ENCODE peak calls at places on chromosomes 4 and X, in four cellular contexts. One of them, this sample, is unnamed.

GRCh38 chr4:57763070-57763469 is 652.9 kb upstream of the IGFBP7 start:
- DNase-seq in K562: peak
- DNase-seq in GM12878: no peak
- DNase-seq in HepG2: no peak
- DNase-seq in this sample: no peak

GRCh38 chr4:36712013-36712412 is 430.6 kb downstream of the DTHD1 start:
- DNase-seq in K562: no peak
- DNase-seq in GM12878: no peak
- DNase-seq in HepG2: no peak
- DNase-seq in this sample: no peak

GRCh38 chr4:152535236-152535902 is 523 bp downstream of the FBXW7 start:
- DNase-seq in K562: peak
- DNase-seq in GM12878: no peak
- DNase-seq in HepG2: no peak
- DNase-seq in this sample: peak

GRCh38 chrX:15751160-15751819 is 13.2 kb downstream of the CA5B start:
- DNase-seq in K562: no peak
- DNase-seq in GM12878: no peak
- DNase-seq in HepG2: no peak
- DNase-seq in this sample: no peak

GRCh38 chrX:45768666-45769065 is 568.0 kb upstream of the DIPK2B start:
- DNase-seq in K562: no peak
- DNase-seq in GM12878: no peak
- DNase-seq in HepG2: no peak
- DNase-seq in this sample: no peak

GRCh38 chr4:147492301-147492700 is 11.4 kb downstream of the EDNRA start:
- DNase-seq in K562: no peak
- DNase-seq in GM12878: no peak
- DNase-seq in HepG2: no peak
- DNase-seq in this sample: no peak

GRCh38 chr4:161702287-161702686 is 461.5 kb downstream of the FSTL5 start:
- DNase-seq in K562: no peak
- DNase-seq in GM12878: no peak
- DNase-seq in HepG2: no peak
- DNase-seq in this sample: no peak

GRCh38 chr4:92184566-92184965 is 119.2 kb upstream of the GRID2 start:
- DNase-seq in K562: peak
- DNase-seq in GM12878: no peak
- DNase-seq in HepG2: no peak
- DNase-seq in this sample: no peak

GRCh38 chr4:145805490-145805889 is 125.5 kb downstream of the C4orf51 start:
- DNase-seq in K562: no peak
- DNase-seq in GM12878: no peak
- DNase-seq in HepG2: peak
- DNase-seq in this sample: no peak

GRCh38 chr4:155085843-155086530 is 122.4 kb upstream of the NPY2R start:
- DNase-seq in K562: no peak
- DNase-seq in GM12878: no peak
- DNase-seq in HepG2: no peak
- DNase-seq in this sample: no peak

GRCh38 chr4:147799986-147800555 is 68.2 kb downstream of the ARHGAP10 start:
- DNase-seq in K562: no peak
- DNase-seq in GM12878: peak
- DNase-seq in HepG2: no peak
- DNase-seq in this sample: no peak

GRCh38 chr4:124530464-124531077 is 182.0 kb downstream of the ANKRD50 start:
- DNase-seq in K562: no peak
- DNase-seq in GM12878: no peak
- DNase-seq in HepG2: peak
- DNase-seq in this sample: no peak

GRCh38 chrX:149831473-149831872 is 49.5 kb upstream of the MAGEA8 start:
- DNase-seq in K562: peak
- DNase-seq in GM12878: no peak
- DNase-seq in HepG2: no peak
- DNase-seq in this sample: no peak

GRCh38 chr4:99207911-99208718 is 10.9 kb downstream of the ADH6 start:
- DNase-seq in K562: no peak
- DNase-seq in GM12878: no peak
- DNase-seq in HepG2: no peak
- DNase-seq in this sample: no peak

GRCh38 chr4:80206541-80207171 is 9.4 kb downstream of the PRDM8 start:
- DNase-seq in K562: no peak
- DNase-seq in GM12878: no peak
- DNase-seq in HepG2: no peak
- DNase-seq in this sample: no peak
- TF ChIP-seq BHLHE40 in K562: no peak
- TF ChIP-seq BHLHE40 in GM12878: no peak
- TF ChIP-seq BHLHE40 in HepG2: no peak
- TF ChIP-seq BHLHE40 in this sample: no peak

GRCh38 chr4:113941836-113942235 is 37.6 kb downstream of the ARSJ start:
- DNase-seq in K562: no peak
- DNase-seq in GM12878: no peak
- DNase-seq in HepG2: no peak
- DNase-seq in this sample: no peak

GRCh38 chr4:113945906-113946305 is 33.5 kb downstream of the ARSJ start:
- DNase-seq in K562: no peak
- DNase-seq in GM12878: no peak
- DNase-seq in HepG2: no peak
- DNase-seq in this sample: no peak

GRCh38 chr4:113947484-113947883 is 32.0 kb downstream of the ARSJ start:
- DNase-seq in K562: no peak
- DNase-seq in GM12878: no peak
- DNase-seq in HepG2: no peak
- DNase-seq in this sample: no peak

GRCh38 chr4:113943085-113943484 is 36.4 kb downstream of the ARSJ start:
- DNase-seq in K562: no peak
- DNase-seq in GM12878: no peak
- DNase-seq in HepG2: no peak
- DNase-seq in this sample: no peak

GRCh38 chr4:113943863-113944262 is 35.6 kb downstream of the ARSJ start:
- DNase-seq in K562: no peak
- DNase-seq in GM12878: no peak
- DNase-seq in HepG2: no peak
- DNase-seq in this sample: no peak
- TF ChIP-seq FOXM1 in K562: no peak
- TF ChIP-seq FOXM1 in GM12878: no peak
- TF ChIP-seq FOXM1 in HepG2: no peak
- TF ChIP-seq FOXM1 in this sample: no peak

GRCh38 chr4:88960576-88960975 is 96.4 kb downstream of the FAM13A start:
- DNase-seq in K562: no peak
- DNase-seq in GM12878: no peak
- DNase-seq in HepG2: no peak
- DNase-seq in this sample: no peak
- TF ChIP-seq BHLHE40 in K562: no peak
- TF ChIP-seq BHLHE40 in GM12878: no peak
- TF ChIP-seq BHLHE40 in HepG2: no peak
- TF ChIP-seq BHLHE40 in this sample: no peak

DNA sequence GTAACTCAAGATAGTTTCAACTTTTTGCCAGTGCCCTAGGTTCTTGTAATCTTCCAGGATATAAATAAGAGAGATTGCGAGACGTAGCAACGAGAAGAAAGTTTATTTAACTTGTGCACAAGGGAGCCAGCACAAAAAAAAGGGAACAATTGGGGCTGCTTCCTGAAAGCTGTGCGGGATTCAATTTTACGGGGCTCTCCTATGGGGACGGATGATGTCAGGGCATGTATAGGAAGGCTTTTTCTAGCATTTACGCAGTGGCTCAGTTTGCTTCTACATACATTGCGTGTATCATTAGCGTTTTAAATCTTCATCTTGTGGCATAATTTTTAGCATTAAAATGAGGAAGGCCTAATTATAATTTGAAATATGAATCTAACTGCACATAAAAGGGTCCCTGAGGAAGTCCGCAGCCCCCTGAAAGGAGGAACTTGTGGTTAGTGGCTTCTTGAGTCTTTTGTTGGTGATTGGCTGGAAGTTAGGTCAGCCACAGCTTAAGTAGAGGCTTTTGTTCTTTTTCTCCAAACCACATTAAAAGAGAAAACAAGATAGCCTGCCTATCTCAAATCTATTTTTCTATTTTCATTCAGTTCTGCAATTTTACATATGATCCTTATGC is 668.2 kb upstream of the NDST4 start:
- DNase-seq in K562: no peak
- DNase-seq in GM12878: peak
- DNase-seq in HepG2: no peak
- DNase-seq in this sample: no peak
- TF ChIP-seq FOXM1 in K562: no peak
- TF ChIP-seq FOXM1 in GM12878: no peak
- TF ChIP-seq FOXM1 in HepG2: no peak
- TF ChIP-seq FOXM1 in this sample: no peak

DNA sequence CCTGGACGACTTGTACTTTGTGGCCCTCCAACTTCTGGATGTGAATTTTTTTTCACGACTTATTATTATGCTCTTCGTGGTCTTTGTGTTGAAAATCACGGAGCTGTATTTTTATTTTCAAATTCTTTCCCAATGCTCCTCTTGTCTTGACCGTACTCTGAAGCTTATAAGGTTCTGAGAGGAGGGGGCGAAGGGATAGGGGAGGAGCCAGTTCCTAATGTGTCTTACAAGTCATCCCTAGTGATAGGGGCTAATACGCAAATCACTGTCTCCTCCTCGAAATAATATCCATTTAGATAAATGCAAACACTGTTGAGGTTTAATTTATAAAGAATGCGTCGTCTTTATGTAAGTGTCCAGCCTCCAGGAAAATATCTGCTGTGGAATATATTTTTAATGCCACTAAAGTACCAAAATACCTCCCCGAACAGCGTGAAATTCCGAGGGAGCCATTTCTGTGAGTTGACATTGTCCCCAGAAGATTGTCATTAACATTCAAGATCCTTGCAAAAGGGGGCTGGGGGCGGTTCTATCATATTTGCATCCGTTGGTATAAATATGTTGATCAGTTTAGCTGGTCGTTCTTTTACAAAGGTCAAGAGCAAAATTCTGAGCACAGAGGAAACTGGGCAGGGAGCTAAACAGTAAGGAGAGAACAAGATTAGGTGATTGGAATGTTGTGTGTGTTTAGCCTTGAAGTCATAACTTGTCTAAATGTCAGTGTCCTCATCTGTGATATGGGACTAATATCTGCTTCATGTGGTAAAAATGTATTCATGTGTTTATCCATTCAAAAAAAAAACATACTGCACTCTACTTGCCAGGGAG is 3.7 kb upstream of the FAT1 start:
- DNase-seq in K562: no peak
- DNase-seq in GM12878: no peak
- DNase-seq in HepG2: no peak
- DNase-seq in this sample: no peak
- TF ChIP-seq BHLHE40 in K562: no peak
- TF ChIP-seq BHLHE40 in GM12878: no peak
- TF ChIP-seq BHLHE40 in HepG2: no peak
- TF ChIP-seq BHLHE40 in this sample: no peak

GRCh38 chr4:169677150-169677732 is 56.9 kb downstream of the CLCN3 start:
- DNase-seq in K562: no peak
- DNase-seq in GM12878: no peak
- DNase-seq in HepG2: no peak
- DNase-seq in this sample: no peak
- TF ChIP-seq FOXM1 in K562: no peak
- TF ChIP-seq FOXM1 in GM12878: no peak
- TF ChIP-seq FOXM1 in HepG2: no peak
- TF ChIP-seq FOXM1 in this sample: no peak

GRCh38 chrX:119753001-119753400 is 5.4 kb upstream of the SOWAHD start:
- DNase-seq in K562: no peak
- DNase-seq in GM12878: no peak
- DNase-seq in HepG2: no peak
- DNase-seq in this sample: no peak
- TF ChIP-seq BHLHE40 in K562: no peak
- TF ChIP-seq BHLHE40 in GM12878: no peak
- TF ChIP-seq BHLHE40 in HepG2: no peak
- TF ChIP-seq BHLHE40 in this sample: no peak

GRCh38 chrX:53072418-53073114 is 9.6 kb upstream of the TSPYL2 start:
- DNase-seq in K562: no peak
- DNase-seq in GM12878: no peak
- DNase-seq in HepG2: no peak
- DNase-seq in this sample: no peak
- TF ChIP-seq FOXM1 in K562: no peak
- TF ChIP-seq FOXM1 in GM12878: no peak
- TF ChIP-seq FOXM1 in HepG2: no peak
- TF ChIP-seq FOXM1 in this sample: no peak

GRCh38 chrX:3609800-3610199 is 103.6 kb downstream of the PRKX start:
- DNase-seq in K562: no peak
- DNase-seq in GM12878: no peak
- DNase-seq in HepG2: no peak
- DNase-seq in this sample: no peak
- TF ChIP-seq BHLHE40 in K562: no peak
- TF ChIP-seq BHLHE40 in GM12878: no peak
- TF ChIP-seq BHLHE40 in HepG2: no peak
- TF ChIP-seq BHLHE40 in this sample: no peak

This sample was measured in HEK293T.